ENCODE peak calls at places on chromosomes 4 and X, in seven cellular contexts. R is BE2C; U is choroid plexus epithelial cell; N is cardiac muscle cell; M is CD8-positive, alpha-beta T cell; K is pancreas; W is lower lobe of right lung. P is an unnamed sample.

GRCh38 chrX:125205084-125205917 is 114.4 kb upstream of the TEX13C start:
- DNase-seq in N (peak), W (peak), R (peak), K (peak), U (peak), M (no peak), P (no peak)

GRCh38 chr4:183552274-183553146 is 47.7 kb downstream of the ING2 start:
- DNase-seq in K (no peak), R (no peak), N (no peak), W (no peak), M (no peak), U (peak), P (no peak)

GRCh38 chrX:10039821-10040793 is 72.9 kb downstream of the CLDN34 start:
- DNase-seq in U (no peak), W (no peak), M (no peak), R (no peak), K (no peak), N (no peak), P (no peak)

GRCh38 chr4:147756417-147756816 is 24.5 kb downstream of the ARHGAP10 start:
- DNase-seq in U (no peak), K (no peak), M (no peak), N (no peak), W (no peak), R (no peak), P (no peak)

GRCh38 chr4:40621592-40622512 is 7.8 kb downstream of the RBM47 start:
- DNase-seq in W (peak), N (no peak), K (no peak), R (no peak), U (peak), M (no peak), P (peak)

GRCh38 chr4:141645611-141646340 is 9.4 kb downstream of the IL15 start:
- DNase-seq in R (no peak), K (no peak), M (no peak), N (no peak), U (peak), W (no peak), P (no peak)

GRCh38 chrX:66013195-66013816 is 26.6 kb downstream of the VSIG4 start:
- DNase-seq in M (no peak), R (no peak), N (no peak), U (no peak), W (no peak), K (no peak), P (no peak)

GRCh38 chr4:6200011-6200921 is at the start of gene JAKMIP1:
- DNase-seq in K (peak), M (peak), R (peak), N (peak), W (peak), U (peak), P (no peak)

GRCh38 chr4:81215219-81215892 is at the start of gene PRKG2:
- DNase-seq in W (peak), N (peak), K (no peak), U (peak), R (no peak), M (no peak), P (no peak)

GRCh38 chrX:85620466-85620865 is 241.0 kb upstream of the POF1B start:
- DNase-seq in U (no peak), R (no peak), W (no peak), N (no peak), M (no peak), K (no peak), P (no peak)

GRCh38 chrX:149467920-149468319 is 37.2 kb downstream of the IDS start:
- DNase-seq in W (no peak), N (no peak), K (no peak), U (no peak), M (no peak), R (no peak), P (no peak)

GRCh38 chrX:136182394-136182793 is 35.1 kb downstream of the FHL1 start:
- DNase-seq in U (no peak), K (no peak), W (no peak), R (no peak), N (no peak), M (no peak), P (no peak)

GRCh38 chr4:67332627-67333026 is 212.7 kb downstream of the CENPC start:
- DNase-seq in U (peak), W (no peak), R (peak), M (no peak), N (no peak), K (no peak), P (peak)

GRCh38 chrX:114841051-114841450 is 176.4 kb downstream of the IL13RA2 start:
- DNase-seq in R (no peak), U (peak), M (no peak), W (no peak), K (no peak), N (no peak), P (no peak)

GRCh38 chr4:108224628-108225053 is 55.9 kb upstream of the LEF1 start:
- DNase-seq in U (peak), M (no peak), R (peak), N (peak), W (no peak), K (no peak), P (no peak)

GRCh38 chrX:108584617-108585211 is 145.1 kb downstream of the COL4A5 start:
- DNase-seq in M (no peak), K (no peak), R (peak), N (peak), U (peak), W (no peak), P (no peak)

GRCh38 chrX:1144293-1144692 is 68.2 kb downstream of the CRLF2 start:
- DNase-seq in R (no peak), W (no peak), M (peak), U (no peak), K (no peak), N (no peak), P (no peak)

GRCh38 chrX:151985955-151986354 is 11.5 kb upstream of the GABRE start:
- DNase-seq in M (no peak), N (no peak), W (no peak), U (peak), K (no peak), R (no peak), P (no peak)

GRCh38 chrX:22220941-22221340 is 51.8 kb upstream of the CBLL2 start:
- DNase-seq in W (no peak), N (no peak), R (no peak), K (no peak), M (no peak), U (peak), P (no peak)

GRCh38 chr4:175271010-175271630 is 353.0 kb downstream of the ADAM29 start:
- DNase-seq in N (no peak), U (peak), K (no peak), W (no peak), R (no peak), M (no peak), P (no peak)

GRCh38 chrX:112837531-112837930 is 3.1 kb downstream of the AMOT start:
- DNase-seq in N (no peak), W (no peak), K (no peak), R (no peak), M (no peak), U (no peak), P (no peak)

GRCh38 chr4:26010266-26010665 is 96.2 kb downstream of the SMIM20 start:
- DNase-seq in R (no peak), W (no peak), M (no peak), K (no peak), N (no peak), U (no peak), P (no peak)

GRCh38 chr4:24967346-24967745 is 54.5 kb upstream of the CCDC149 start:
- DNase-seq in R (no peak), W (no peak), M (no peak), N (no peak), U (no peak), K (no peak), P (no peak)

GRCh38 chrX:52363247-52363883 is 5.5 kb upstream of the XAGE2 start:
- DNase-seq in K (no peak), R (peak), M (no peak), U (peak), W (no peak), N (no peak), P (no peak)

GRCh38 chrX:72253686-72254085 is 14.9 kb upstream of the ERCC6L start:
- DNase-seq in N (no peak), W (no peak), U (no peak), K (no peak), R (no peak), M (no peak), P (no peak)

GRCh38 chr4:150251752-150252190 is 173.5 kb downstream of the DCLK2 start:
- DNase-seq in R (peak), U (no peak), W (no peak), M (no peak), N (peak), K (no peak), P (no peak)

GRCh38 chr4:51851090-51851936 is 8.4 kb downstream of the DCUN1D4 start:
- DNase-seq in U (no peak), K (no peak), M (no peak), R (peak), N (no peak), W (no peak), P (peak)

GRCh38 chr4:54971474-54971950 is 153.9 kb downstream of the KDR start:
- DNase-seq in U (peak), R (no peak), K (no peak), W (no peak), N (peak), M (no peak), P (peak)

GRCh38 chr4:14919785-14920184 is 82.5 kb upstream of the CPEB2 start:
- DNase-seq in M (no peak), U (no peak), N (no peak), K (peak), W (no peak), R (no peak), P (no peak)

GRCh38 chr4:3700223-3700622 is 66.0 kb upstream of the ADRA2C start:
- DNase-seq in R (peak), K (no peak), M (no peak), W (peak), N (no peak), U (no peak), P (no peak)

GRCh38 chrX:859329-859728 is 228.7 kb downstream of the SHOX start:
- DNase-seq in M (no peak), K (no peak), R (no peak), N (no peak), W (no peak), U (no peak), P (no peak)

GRCh38 chr4:34953145-34953799 is 1291.0 kb downstream of the ARAP2 start:
- DNase-seq in U (no peak), N (no peak), K (no peak), M (no peak), R (peak), W (no peak), P (no peak)

GRCh38 chr4:112560084-112560483 is 44.1 kb upstream of the NEUROG2 start:
- DNase-seq in K (no peak), M (no peak), U (no peak), R (no peak), N (no peak), W (no peak), P (no peak)

DNA sequence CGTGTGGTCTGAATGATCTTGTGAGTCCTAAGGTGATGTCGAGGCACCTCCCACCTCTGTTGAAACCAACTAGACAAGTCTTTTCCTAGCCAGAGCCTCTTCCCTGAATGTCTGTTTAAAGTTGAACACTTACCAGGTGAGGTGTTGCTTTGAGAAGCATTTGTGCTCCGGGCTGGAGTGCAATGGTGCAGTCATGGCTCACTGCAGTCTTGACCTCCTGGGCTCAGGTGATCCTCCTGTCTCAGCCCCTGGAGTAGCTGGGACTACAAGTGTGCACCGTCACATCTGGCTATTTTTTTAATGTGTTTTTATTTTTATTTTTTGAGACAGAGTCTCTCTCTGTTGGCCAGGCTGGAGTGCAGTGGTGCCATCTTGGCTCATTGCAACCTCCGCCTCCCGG is 18.1 kb downstream of the RNF4 start:
- DNase-seq in U (no peak), M (no peak), R (no peak), N (no peak), W (no peak), K (no peak), P (no peak)
- H3K4me3 ChIP-seq in U (no peak), M (no peak), R (no peak), N (no peak), W (no peak), K (no peak), P (no peak)

DNA sequence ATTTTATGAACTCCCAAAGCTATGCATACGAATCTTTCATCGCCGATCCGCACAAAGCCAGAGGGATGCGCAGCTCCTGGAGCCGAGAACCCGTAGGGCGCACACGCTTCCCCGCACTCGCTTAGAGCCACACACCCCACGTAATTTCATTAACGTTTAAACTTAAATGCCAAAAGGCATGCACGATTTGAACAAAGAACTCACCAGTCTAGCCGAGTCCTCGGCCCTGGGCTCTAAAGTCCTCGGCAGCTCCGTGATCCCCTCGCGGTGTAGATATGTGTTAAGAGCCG is 2.4 kb upstream of the FAT1 start:
- DNase-seq in R (no peak), U (no peak), K (no peak), N (no peak), M (no peak), W (no peak), P (no peak)
- H3K4me3 ChIP-seq in R (peak), U (peak), K (peak), N (peak), M (no peak), W (peak), P (no peak)

DNA sequence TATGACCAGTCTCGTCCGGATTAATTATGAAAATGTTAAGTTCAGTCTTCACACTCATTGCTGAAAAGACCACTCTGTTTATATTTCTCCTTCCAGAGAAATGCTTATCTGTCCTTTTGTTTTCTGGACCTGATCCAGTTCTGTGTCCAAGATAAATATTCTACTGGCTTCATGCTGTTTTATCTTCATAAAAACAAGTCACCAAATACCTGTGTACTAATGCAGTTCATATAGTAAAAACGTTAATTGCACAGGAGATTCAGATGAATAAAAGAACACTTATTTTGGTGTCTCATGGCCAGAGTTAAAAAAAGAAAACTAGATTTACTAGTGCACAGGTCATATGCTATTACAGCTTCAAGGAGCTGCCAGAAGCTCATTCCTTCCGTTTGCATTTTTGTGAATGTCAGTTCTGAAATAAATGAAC is 17.3 kb downstream of the FNIP2 start:
- DNase-seq in K (no peak), M (no peak), N (no peak), U (peak), R (no peak), W (no peak), P (no peak)
- H3K4me3 ChIP-seq in K (no peak), M (no peak), N (no peak), U (no peak), R (no peak), W (no peak), P (no peak)

DNA sequence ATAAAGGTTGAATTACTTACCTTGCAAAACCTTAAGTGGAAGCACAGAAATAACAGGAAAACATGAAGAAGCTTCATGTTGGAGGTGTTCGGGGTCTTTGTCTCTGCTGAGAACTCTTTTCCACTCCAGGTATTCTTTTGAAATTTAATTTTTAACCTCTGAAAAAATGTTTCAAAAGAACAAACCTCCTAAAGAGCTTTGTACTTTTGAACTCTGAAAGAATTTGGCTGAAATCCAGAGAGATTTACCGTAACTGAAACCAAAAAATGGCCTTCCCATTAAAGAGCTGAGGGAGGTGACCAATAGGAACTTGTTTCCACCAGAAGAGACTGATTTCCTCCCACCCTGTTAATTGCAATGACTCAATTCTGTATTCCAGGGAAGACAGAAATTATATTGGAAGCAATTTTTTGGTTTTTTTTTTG is at the start of gene CFI:
- DNase-seq in W (no peak), M (no peak), U (peak), K (no peak), N (no peak), R (no peak), P (no peak)
- H3K4me3 ChIP-seq in W (peak), M (no peak), U (peak), K (peak), N (no peak), R (no peak), P (no peak)

P was measured in DND-41.